ENCODE peak calls at places on chromosomes 1 and 21, in seven cellular contexts. P, T, L, O, E, A and Y are unnamed samples.

GRCh38 chr1:30801826-30802198 is 44.2 kb upstream of the LAPTM5 start:
- DNase-seq in P (peak), T (peak), L (peak), O (peak), E (peak), A (peak), Y (peak)

GRCh38 chr1:70353641-70354331 is 736 bp downstream of the ANKRD13C start:
- DNase-seq in P (no peak), T (peak), L (peak), O (no peak), E (no peak), A (no peak), Y (no peak)

GRCh38 chr1:34277150-34277549 is 100.4 kb downstream of the C1orf94 start:
- DNase-seq in P (no peak), T (no peak), L (no peak), O (no peak), E (no peak), A (no peak), Y (no peak)

GRCh38 chr1:235908742-235909520 is 42.2 kb upstream of the LYST start:
- DNase-seq in P (no peak), T (no peak), L (no peak), O (no peak), E (no peak), A (no peak), Y (no peak)

GRCh38 chr1:31335007-31335406 is 37.9 kb downstream of the FABP3 start:
- DNase-seq in P (no peak), T (peak), L (no peak), O (no peak), E (no peak), A (no peak), Y (no peak)

GRCh38 chr1:31755197-31755611 is 8.9 kb downstream of the ADGRB2 start:
- DNase-seq in P (no peak), T (no peak), L (no peak), O (no peak), E (peak), A (no peak), Y (no peak)

GRCh38 chr1:240496941-240497340 is 115.0 kb downstream of the GREM2 start:
- DNase-seq in P (no peak), T (no peak), L (no peak), O (no peak), E (no peak), A (no peak), Y (no peak)

GRCh38 chr1:28456078-28456477 is 49.8 kb upstream of the RCC1 start:
- DNase-seq in P (no peak), T (peak), L (no peak), O (no peak), E (no peak), A (no peak), Y (no peak)

GRCh38 chr1:84145051-84145450 is 980 bp downstream of the PRKACB start:
- DNase-seq in P (no peak), T (no peak), L (peak), O (no peak), E (no peak), A (no peak), Y (no peak)

GRCh38 chr21:42683371-42684108 is 30.1 kb downstream of the PDE9A start:
- DNase-seq in P (no peak), T (no peak), L (no peak), O (no peak), E (no peak), A (no peak), Y (no peak)

GRCh38 chr1:181216571-181216994 is 128.1 kb downstream of the IER5 start:
- DNase-seq in P (peak), T (no peak), L (no peak), O (no peak), E (no peak), A (no peak), Y (no peak)

GRCh38 chr1:156496211-156496761 is 4.3 kb downstream of the MEF2D start:
- DNase-seq in P (no peak), T (no peak), L (peak), O (peak), E (no peak), A (no peak), Y (no peak)

GRCh38 chr1:180581635-180582039 is 22.9 kb downstream of the OVAAL start:
- DNase-seq in P (no peak), T (no peak), L (no peak), O (no peak), E (no peak), A (no peak), Y (no peak)

GRCh38 chr21:34936874-34937563 is 112.1 kb downstream of the RUNX1 start:
- DNase-seq in P (no peak), T (no peak), L (no peak), O (no peak), E (no peak), A (no peak), Y (no peak)

GRCh38 chr1:223378754-223379153 is 14.5 kb upstream of the CCDC185 start:
- DNase-seq in P (no peak), T (no peak), L (no peak), O (no peak), E (no peak), A (no peak), Y (no peak)

GRCh38 chr1:96569288-96569687 is 152.3 kb upstream of the PTBP2 start:
- DNase-seq in P (no peak), T (no peak), L (no peak), O (no peak), E (no peak), A (no peak), Y (no peak)

GRCh38 chr21:44487831-44488230 is 32.5 kb downstream of the LRRC3 start:
- DNase-seq in P (no peak), T (peak), L (no peak), O (no peak), E (no peak), A (peak), Y (no peak)

GRCh38 chr1:90502696-90503095 is 214.4 kb downstream of the BARHL2 start:
- DNase-seq in P (peak), T (peak), L (no peak), O (no peak), E (no peak), A (no peak), Y (no peak)

GRCh38 chr1:225514671-225515081 is 86.8 kb upstream of the LBR start:
- DNase-seq in P (no peak), T (no peak), L (no peak), O (no peak), E (no peak), A (no peak), Y (no peak)

GRCh38 chr1:38213720-38214367 is 167.3 kb upstream of the POU3F1 start:
- DNase-seq in P (no peak), T (no peak), L (no peak), O (no peak), E (no peak), A (no peak), Y (no peak)

GRCh38 chr1:203057831-203058673 is 27.8 kb downstream of the MYOG start:
- DNase-seq in P (no peak), T (no peak), L (no peak), O (no peak), E (no peak), A (no peak), Y (no peak)

GRCh38 chr1:187985145-187985896 is 1156.6 kb downstream of the PLA2G4A start:
- DNase-seq in P (no peak), T (no peak), L (no peak), O (no peak), E (no peak), A (no peak), Y (no peak)